ENCODE peak calls at places on chromosomes 12 and 14, in five cellular contexts. O, L, T, X and Q are unnamed samples.
A peak's percentile ranks its signal among the peaks of the same experiment; 100 is the strongest.

GRCh38 chr12:98592825-98593322 is 612 bp upstream of the SLC25A3 start:
- DNase-seq in T (no peak), L (no peak), O (no peak), X (no peak), Q (no peak)

GRCh38 chr12:80107221-80107620 is 7.9 kb downstream of the OTOGL start:
- DNase-seq in O (no peak), T (no peak), L (no peak), X (no peak), Q (no peak)

GRCh38 chr12:95763809-95764253 is 26.7 kb downstream of the NTN4 start:
- DNase-seq in L (peak; percentile 28), O (peak; percentile 11), X (no peak), T (no peak), Q (no peak)

GRCh38 chr12:69688496-69689427 is 10.3 kb downstream of the BEST3 start:
- DNase-seq in X (peak; percentile 59), L (peak; percentile 94), T (no peak), O (peak; percentile 53), Q (peak; percentile 22)

GRCh38 chr12:47033081-47033480 is 46.3 kb upstream of the PCED1B start:
- DNase-seq in O (peak; percentile 25), X (peak; percentile 12), L (no peak), T (no peak), Q (no peak)

GRCh38 chr14:101754893-101755292 is 6.6 kb upstream of the PPP2R5C start:
- DNase-seq in T (no peak), O (no peak), X (no peak), L (no peak), Q (no peak)

GRCh38 chr12:104494137-104494815 is 37.5 kb downstream of the CHST11 start:
- DNase-seq in T (no peak), O (peak; percentile 28), L (no peak), X (no peak), Q (no peak)

GRCh38 chr12:6887460-6887859 is 14.4 kb upstream of the SPSB2 start:
- DNase-seq in X (no peak), T (no peak), O (no peak), L (no peak), Q (no peak)

GRCh38 chr12:104090685-104091084 is 26.4 kb downstream of the HCFC2 start:
- DNase-seq in T (no peak), O (no peak), X (no peak), L (no peak), Q (no peak)

GRCh38 chr14:36373982-36374673 is 53.7 kb upstream of the MBIP start:
- DNase-seq in L (peak; percentile 26), X (peak; percentile 90), O (peak; percentile 6), T (peak; percentile 81), Q (peak; percentile 64)

GRCh38 chr14:104687601-104688504 is 1.6 kb upstream of the INF2 start:
- DNase-seq in T (no peak), X (peak; percentile 64), O (no peak), L (peak; percentile 44), Q (no peak)

GRCh38 chr12:49200882-49201594 is 12.2 kb upstream of the TUBA1A start:
- DNase-seq in X (no peak), O (no peak), L (peak; percentile 51), T (no peak), Q (no peak)

GRCh38 chr12:119412811-119413794 is 78.6 kb downstream of the CCDC60 start:
- DNase-seq in T (peak; percentile 71), O (no peak), X (peak; percentile 91), L (peak; percentile 4), Q (peak; percentile 53)

GRCh38 chr14:98798099-98798498 is 473.9 kb downstream of the BCL11B start:
- DNase-seq in T (no peak), O (no peak), X (no peak), L (no peak), Q (no peak)

GRCh38 chr12:28140404-28140803 is 49.9 kb upstream of the CCDC91 start:
- DNase-seq in O (no peak), T (no peak), X (no peak), L (no peak), Q (no peak)

GRCh38 chr12:68158427-68158826 is 1.1 kb downstream of the IFNG start:
- DNase-seq in T (no peak), X (no peak), O (no peak), L (no peak), Q (no peak)

GRCh38 chr14:75548544-75548943 is 26.3 kb downstream of the BATF start:
- DNase-seq in T (no peak), L (no peak), O (no peak), X (no peak), Q (no peak)

GRCh38 chr14:106141242-106142220 is 615.1 kb downstream of the TMEM121 start:
- DNase-seq in T (no peak), X (no peak), O (no peak), L (no peak), Q (no peak)
- TF ChIP-seq CTCF in T (no peak), X (no peak), O (no peak), L (no peak), Q (no peak)

GRCh38 chr12:91993287-91994028 is 152.2 kb downstream of the BTG1 start:
- DNase-seq in O (no peak), X (no peak), T (no peak), L (no peak), Q (no peak)

GRCh38 chr12:91994208-91994797 is 151.3 kb downstream of the BTG1 start:
- DNase-seq in X (no peak), T (no peak), L (no peak), O (no peak), Q (no peak)

GRCh38 chr12:91989143-91989542 is 156.5 kb downstream of the BTG1 start:
- DNase-seq in L (no peak), O (no peak), X (no peak), T (no peak), Q (no peak)

GRCh38 chr12:91990525-91990924 is 155.1 kb downstream of the BTG1 start:
- DNase-seq in X (no peak), O (no peak), L (no peak), T (no peak), Q (no peak)

GRCh38 chr12:91991397-91992187 is 154.1 kb downstream of the BTG1 start:
- DNase-seq in L (no peak), X (no peak), O (no peak), T (no peak), Q (no peak)
- TF ChIP-seq CTCF in L (no peak), X (no peak), O (no peak), T (no peak), Q (no peak)

GRCh38 chr14:58297412-58297761 is 968 bp upstream of the ARID4A start:
- DNase-seq in X (no peak), L (no peak), T (no peak), O (no peak), Q (no peak)

GRCh38 chr14:58298477-58298879 is at the start of gene ARID4A:
- DNase-seq in L (no peak), O (peak; percentile 70), T (peak; percentile 80), X (peak; percentile 76), Q (peak; percentile 47)

GRCh38 chr14:58296731-58297130 is 1.6 kb upstream of the ARID4A start:
- DNase-seq in X (no peak), T (no peak), O (no peak), L (no peak), Q (no peak)

GRCh38 chr14:58298880-58299664 is 717 bp downstream of the ARID4A start:
- DNase-seq in O (no peak), L (no peak), X (peak; percentile 47), T (no peak), Q (no peak)

GRCh38 chr14:58297762-58298476 is 436 bp upstream of the ARID4A start:
- DNase-seq in T (peak; percentile 98), L (peak; percentile 100), O (peak; percentile 92), X (peak; percentile 98), Q (peak; percentile 80)
- TF ChIP-seq CTCF in T (no peak), L (no peak), O (no peak), X (no peak), Q (no peak)

GRCh38 chr14:103502877-103503276 is 19.8 kb downstream of the CKB start:
- DNase-seq in L (no peak), T (no peak), O (no peak), X (no peak), Q (peak; percentile 19)

GRCh38 chr14:103503296-103503695 is 19.3 kb downstream of the CKB start:
- DNase-seq in L (no peak), X (no peak), T (no peak), O (no peak), Q (no peak)

GRCh38 chr14:103507751-103508150 is 14.9 kb downstream of the CKB start:
- DNase-seq in L (no peak), X (no peak), T (no peak), O (no peak), Q (no peak)

GRCh38 chr14:103501921-103502669 is 20.5 kb downstream of the CKB start:
- DNase-seq in X (no peak), O (no peak), L (no peak), T (no peak), Q (peak; percentile 11)

DNA sequence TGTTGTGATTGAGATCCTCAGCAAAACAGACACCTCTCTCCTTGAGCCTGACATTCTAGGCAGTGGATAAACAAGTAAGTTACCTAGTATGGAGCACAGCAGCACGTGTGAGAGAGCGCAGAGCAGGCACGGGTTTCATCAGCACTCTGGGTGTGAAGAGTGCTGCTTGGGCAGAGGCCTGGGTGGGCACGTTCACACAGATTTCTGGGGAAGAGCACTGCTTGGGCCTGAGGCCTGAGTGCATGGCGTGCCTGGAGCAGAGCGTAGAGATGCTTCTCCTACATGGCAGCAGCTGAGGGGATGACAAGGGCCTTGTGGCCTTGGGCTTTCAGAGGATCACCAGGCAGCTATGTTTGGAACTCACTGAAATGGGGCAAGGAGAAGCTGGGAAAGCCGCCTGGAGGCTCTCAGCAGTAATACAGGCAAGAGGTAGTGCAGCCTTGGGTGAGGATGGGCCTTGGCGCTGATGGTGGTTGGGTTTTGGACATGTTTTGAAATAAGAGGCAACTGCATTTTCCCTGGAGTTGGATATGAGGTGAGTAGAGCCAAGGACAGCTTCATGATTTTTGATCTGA is 17.6 kb downstream of the CKB start:
- DNase-seq in T (no peak), O (no peak), X (no peak), L (no peak), Q (no peak)
- TF ChIP-seq CTCF in T (peak; percentile 42), O (no peak), X (no peak), L (no peak), Q (no peak)

DNA sequence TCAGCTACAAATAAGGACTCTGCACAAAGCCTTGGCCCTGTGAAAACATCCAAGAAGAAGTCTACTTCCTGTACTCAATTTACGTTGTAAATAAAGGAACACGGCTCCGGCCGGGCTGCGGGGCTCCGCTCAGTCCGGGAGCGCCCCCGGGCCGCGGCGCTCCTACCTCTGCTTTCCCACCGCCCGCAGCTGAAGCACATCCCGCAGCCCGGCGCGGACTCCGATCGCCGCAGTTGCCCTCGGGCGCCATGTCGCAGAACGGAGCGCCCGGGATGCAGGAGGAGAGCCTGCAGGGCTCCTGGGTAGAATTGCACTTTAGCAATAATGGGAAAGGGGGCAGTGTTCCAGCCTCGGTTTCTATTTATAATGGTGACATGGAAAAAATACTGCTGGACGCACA is 502.3 kb upstream of the FOXG1 start:
- DNase-seq in O (no peak), X (no peak), L (no peak), T (no peak), Q (no peak)
- TF ChIP-seq CTCF in O (no peak), X (no peak), L (no peak), T (no peak), Q (no peak)

GRCh38 chr14:106605548-106606448 is 1079.4 kb downstream of the TMEM121 start:
- DNase-seq in T (no peak), O (no peak), L (no peak), X (no peak), Q (no peak)
- TF ChIP-seq CTCF in T (no peak), O (no peak), L (no peak), X (no peak), Q (no peak)

GRCh38 chr14:58129208-58129607 is 22.8 kb downstream of the ARMH4 start:
- DNase-seq in X (no peak), L (no peak), T (no peak), O (no peak), Q (no peak)
- TF ChIP-seq CTCF in X (no peak), L (no peak), T (peak; percentile 49), O (no peak), Q (no peak)